ENCODE peak calls at places on chromosomes 12 and 14, in nine cellular contexts. C is adrenal gland, Z is breast epithelium, J is sigmoid colon, Y is body of pancreas, O is transverse colon, I is esophagus muscularis mucosa, T is A549, N is ovary. R is an unnamed sample. For H3K4me1, the result is how much of the 10 kb centered on the place peaks cover.

GRCh38 chr12:39272934-39273770 is 169.8 kb downstream of the KIF21A start:
- DNase-seq in O (peak), J (no peak), I (no peak), Y (peak), T (peak), N (no peak), C (peak), Z (no peak), R (no peak)

GRCh38 chr12:55915481-55915856 is 12.2 kb downstream of the PYM1 start:
- DNase-seq in Z (no peak), I (no peak), O (no peak), N (no peak), Y (no peak), C (no peak), J (no peak), T (no peak), R (no peak)

GRCh38 chr14:64800000-64800399 is 79.7 kb downstream of the SPTB start:
- DNase-seq in T (peak), Y (peak), Z (no peak), C (peak), O (peak), I (no peak), J (no peak), N (no peak), R (no peak)

GRCh38 chr14:87161502-87161901 is 831.5 kb downstream of the GALC start:
- DNase-seq in O (no peak), I (no peak), Z (no peak), N (no peak), T (no peak), J (no peak), C (no peak), Y (peak), R (peak)

GRCh38 chr12:54360717-54361456 is 3.4 kb downstream of the GPR84 start:
- DNase-seq in N (peak), T (peak), I (no peak), Y (peak), O (peak), J (peak), Z (peak), C (peak), R (peak)

GRCh38 chr12:32947203-32947795 is 50.7 kb upstream of the PKP2 start:
- DNase-seq in Y (no peak), Z (no peak), C (no peak), T (peak), O (no peak), N (no peak), J (no peak), I (no peak), R (no peak)

GRCh38 chr14:59046746-59047145 is 141.7 kb upstream of the DAAM1 start:
- DNase-seq in N (no peak), I (no peak), J (no peak), T (no peak), Z (no peak), C (no peak), O (no peak), Y (no peak), R (no peak)

GRCh38 chr12:110042260-110042659 is 6.1 kb downstream of the C12orf76 start:
- DNase-seq in N (no peak), Y (no peak), T (peak), Z (no peak), C (no peak), O (no peak), I (no peak), J (no peak), R (no peak)

GRCh38 chr14:89386214-89386886 is 30.7 kb downstream of the FOXN3 start:
- DNase-seq in J (peak), C (peak), N (no peak), Z (no peak), I (no peak), O (no peak), T (no peak), Y (no peak), R (no peak)

GRCh38 chr12:2924019-2924418 is 33.3 kb downstream of the TULP3 start:
- DNase-seq in I (no peak), N (no peak), Y (no peak), T (no peak), J (peak), O (no peak), Z (no peak), C (no peak), R (no peak)

GRCh38 chr14:80387563-80387981 is 176.3 kb upstream of the DIO2 start:
- DNase-seq in I (no peak), J (no peak), Y (no peak), C (peak), Z (peak), N (no peak), O (no peak), T (no peak), R (no peak)

GRCh38 chr12:43004908-43005307 is 415.4 kb upstream of the PRICKLE1 start:
- DNase-seq in Z (no peak), O (no peak), Y (no peak), N (no peak), T (no peak), C (no peak), I (no peak), J (no peak), R (no peak)

GRCh38 chr14:88521818-88522217 is 33.0 kb downstream of the PTPN21 start:
- DNase-seq in Z (no peak), J (no peak), Y (no peak), T (no peak), N (no peak), C (no peak), I (no peak), O (no peak), R (no peak)

GRCh38 chr14:94474581-94475031 is 1.4 kb downstream of the SERPINA9 start:
- DNase-seq in N (no peak), Z (peak), J (no peak), C (no peak), T (peak), I (no peak), Y (no peak), O (no peak), R (no peak)

GRCh38 chr12:122721057-122721545 is 4.5 kb upstream of the HCAR3 start:
- DNase-seq in Y (no peak), I (no peak), C (no peak), O (no peak), J (no peak), Z (peak), N (no peak), T (no peak), R (no peak)

GRCh38 chr12:24012528-24012927 is 63.1 kb upstream of the SOX5 start:
- DNase-seq in C (no peak), Z (no peak), Y (no peak), J (no peak), I (no peak), T (no peak), N (no peak), O (no peak), R (no peak)

GRCh38 chr12:22672951-22673350 is 48.0 kb downstream of the ETNK1 start:
- DNase-seq in N (no peak), O (no peak), C (no peak), Z (no peak), J (no peak), Y (no peak), I (no peak), T (no peak), R (no peak)

GRCh38 chr12:108773798-108774788 is 42.8 kb upstream of the CORO1C start:
- DNase-seq in Z (peak), N (peak), O (peak), C (peak), Y (peak), T (peak), I (peak), J (peak), R (peak)

GRCh38 chr14:54344445-54344844 is 52.4 kb upstream of the CDKN3 start:
- DNase-seq in Y (no peak), C (no peak), Z (no peak), J (no peak), I (no peak), T (no peak), O (no peak), N (no peak), R (no peak)

GRCh38 chr14:23723911-23724310 is 87.7 kb downstream of the DHRS2 start:
- DNase-seq in Y (no peak), I (no peak), T (no peak), C (no peak), J (no peak), Z (no peak), N (no peak), O (no peak), R (no peak)

GRCh38 chr12:130104114-130104513 is 58.1 kb upstream of the FZD10 start:
- DNase-seq in I (no peak), Z (no peak), Y (no peak), T (no peak), C (no peak), N (no peak), O (no peak), J (no peak), R (no peak)

GRCh38 chr14:34043627-34044372 is 92.9 kb upstream of the EGLN3 start:
- DNase-seq in J (no peak), O (no peak), N (no peak), Z (no peak), C (no peak), I (no peak), Y (no peak), T (peak), R (no peak)

GRCh38 chr14:34794941-34795340 is 80.2 kb downstream of the BAZ1A start:
- DNase-seq in O (no peak), C (no peak), N (no peak), Z (no peak), T (no peak), I (no peak), Y (no peak), J (no peak), R (no peak)

GRCh38 chr12:68102731-68103130 is 56.8 kb downstream of the IFNG start:
- DNase-seq in Y (no peak), T (no peak), I (no peak), C (no peak), J (no peak), Z (no peak), N (no peak), O (no peak), R (no peak)

GRCh38 chr14:21923820-21924219 is 250.2 kb upstream of the OR4E1 start:
- DNase-seq in Z (no peak), J (no peak), Y (no peak), I (no peak), O (no peak), T (no peak), C (no peak), N (no peak), R (no peak)

GRCh38 chr14:50082308-50082742 is 34.0 kb downstream of the VCPKMT start:
- DNase-seq in C (no peak), Z (no peak), T (no peak), O (no peak), N (no peak), Y (no peak), I (no peak), J (no peak), R (no peak)

GRCh38 chr12:1875608-1876007 is 42.8 kb downstream of the CACNA2D4 start:
- DNase-seq in I (peak), O (no peak), Y (no peak), N (no peak), J (no peak), C (no peak), T (no peak), Z (no peak), R (no peak)

GRCh38 chr12:51941669-51942455 is 9.6 kb upstream of the ACVR1B start:
- DNase-seq in Y (no peak), O (no peak), T (no peak), I (no peak), Z (no peak), N (no peak), C (no peak), J (no peak), R (no peak)

GRCh38 chr12:122951406-122951805 is 14.9 kb downstream of the ABCB9 start:
- DNase-seq in T (peak), O (peak), C (no peak), J (no peak), Z (no peak), N (no peak), I (no peak), Y (no peak), R (no peak)

GRCh38 chr12:94208433-94208921 is 60.1 kb downstream of the PLXNC1 start:
- DNase-seq in J (no peak), N (no peak), Y (no peak), O (no peak), Z (no peak), I (no peak), T (no peak), C (peak), R (no peak)

GRCh38 chr14:31990959-31991541 is 86.1 kb upstream of the ARHGAP5 start:
- DNase-seq in C (no peak), N (no peak), O (no peak), Z (no peak), Y (no peak), J (no peak), I (no peak), T (no peak), R (no peak)

GRCh38 chr12:132074216-132074615 is 69.9 kb downstream of the DDX51 start:
- DNase-seq in C (no peak), Y (no peak), T (no peak), O (no peak), J (no peak), Z (no peak), I (no peak), N (no peak), R (no peak)

GRCh38 chr14:26204954-26205479 is 392.8 kb downstream of the NOVA1 start:
- DNase-seq in I (no peak), J (peak), Y (peak), O (peak), N (peak), T (no peak), C (peak), Z (no peak), R (peak)

GRCh38 chr14:102937331-102938175 is 15.1 kb downstream of the AMN start:
- DNase-seq in J (no peak), Y (no peak), I (no peak), N (no peak), Z (no peak), C (no peak), O (no peak), T (no peak), R (no peak)
- H3K4me1 ChIP-seq in J (under half), Y (under half), I (under half), N (under half), Z (under half), C (under half), O (under half), T (under half), R (under half)

GRCh38 chr14:53325176-53325806 is 172.2 kb upstream of the DDHD1 start:
- DNase-seq in O (no peak), T (no peak), I (no peak), Y (no peak), C (no peak), Z (no peak), N (no peak), J (no peak), R (no peak)
- TF ChIP-seq CTCF in O (no peak), T (no peak), I (peak), Y (no peak), C (no peak), Z (no peak), N (peak), J (no peak), R (peak)

DNA sequence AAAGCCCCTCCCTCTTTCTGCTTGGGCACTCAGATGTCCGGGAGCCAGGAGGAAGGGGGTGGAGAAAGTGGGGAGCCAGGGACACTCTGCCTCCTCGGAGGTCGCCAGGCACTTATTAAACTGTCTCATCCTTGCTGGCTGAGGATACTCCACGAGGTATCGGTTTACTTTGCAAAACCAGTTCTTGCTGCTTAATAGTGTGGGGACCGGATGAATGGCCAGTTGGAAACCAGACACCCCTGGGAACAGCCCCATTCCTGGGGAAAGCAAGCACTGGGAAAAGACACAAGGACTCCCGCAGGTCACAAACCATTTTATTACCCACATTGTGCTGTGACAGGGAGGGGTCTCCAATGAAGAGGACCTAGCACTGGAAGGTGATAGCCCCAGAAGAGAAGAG is 34.2 kb downstream of the CCDC88C start:
- DNase-seq in O (no peak), C (no peak), I (no peak), T (no peak), N (no peak), Z (no peak), J (no peak), Y (no peak), R (no peak)
- TF ChIP-seq POLR2A in O (no peak), C (no peak), I (no peak), T (no peak), N (no peak), Z (no peak), J (no peak), Y (no peak), R (no peak)

DNA sequence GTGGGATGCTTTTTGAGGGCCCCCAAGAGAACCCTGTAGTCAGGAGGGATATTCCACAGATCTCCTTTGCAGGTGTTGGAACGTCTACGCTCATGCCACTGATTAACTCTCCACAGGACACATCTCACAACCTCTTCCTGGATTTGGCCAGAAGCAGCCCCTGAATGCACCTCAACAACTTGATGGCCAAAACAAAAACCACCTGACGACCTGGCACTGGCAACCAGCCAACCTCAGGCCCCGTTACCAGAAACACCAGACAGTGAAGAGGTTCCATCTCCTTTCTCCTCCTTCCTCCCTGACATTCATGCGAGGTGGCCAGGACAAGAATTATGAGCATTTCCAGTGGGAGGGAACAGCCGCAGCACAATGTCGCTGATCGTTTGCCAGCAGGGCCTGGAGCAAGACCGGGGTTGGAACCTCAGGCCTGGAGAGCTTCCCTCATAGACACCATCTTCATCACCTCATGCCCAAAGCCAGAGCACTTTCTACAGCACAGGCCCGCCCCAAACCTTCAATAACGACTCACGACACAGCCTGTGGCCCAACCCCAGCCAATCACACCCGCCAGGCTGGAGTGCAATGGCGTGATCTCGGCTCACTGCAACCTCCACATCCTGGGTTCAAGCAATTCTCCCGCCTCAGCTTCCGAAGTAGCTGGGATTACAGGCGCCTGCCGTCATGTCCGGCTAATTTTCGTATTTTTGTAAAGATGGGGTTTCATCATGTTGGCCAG is 48.8 kb downstream of the CCDC88C start:
- DNase-seq in Z (no peak), J (no peak), Y (no peak), N (no peak), I (no peak), C (no peak), T (no peak), O (no peak), R (no peak)
- H3K4me1 ChIP-seq in Z (under half), J (under half), Y (under half), N (under half), I (under half), C (under half), T (under half), O (under half), R (under half)

DNA sequence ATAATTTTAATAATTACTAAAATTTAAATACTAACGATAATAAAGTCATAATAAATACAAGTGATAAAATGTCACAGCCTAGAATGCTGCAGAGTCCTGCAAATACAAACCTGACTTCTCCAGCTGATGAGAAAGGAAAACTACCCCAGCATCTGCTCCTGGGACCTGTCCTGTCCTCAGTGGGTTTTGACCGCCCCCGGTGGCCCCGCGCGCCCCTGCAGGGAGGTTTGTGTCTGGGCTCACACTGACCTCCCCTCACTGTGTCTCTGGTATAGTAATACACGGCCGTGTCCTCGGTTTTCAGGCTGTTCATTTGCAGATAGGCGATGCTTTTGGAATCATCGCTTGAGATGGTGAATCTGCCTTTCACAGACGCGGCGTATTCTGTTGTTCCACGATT is 1139.4 kb downstream of the TMEM121 start:
- DNase-seq in O (no peak), N (no peak), I (peak), Y (no peak), J (no peak), T (no peak), Z (no peak), C (no peak), R (no peak)
- TF ChIP-seq CTCF in O (no peak), N (no peak), I (no peak), Y (no peak), J (no peak), T (no peak), Z (no peak), C (no peak), R (no peak)

R was measured in uterus.